ENCODE peak calls at places on chromosome 22, in five cellular contexts. One of them, this sample, is unnamed.

GRCh38 chr22:44723801-44724200 is 21.8 kb downstream of the PRR5 start:
- DNase-seq in activated T-helper 9 cell treated with anti-CD3 and anti-CD28 coated beads, Interleukin-2, amount 50 U/mL, for 16 hours: no peak
- DNase-seq in activated CD4-positive, alpha-beta T cell treated with anti-CD3 and anti-CD28 coated beads, Interleukin-2, amount 10 ng/mL, durations not matched to agents 7 days and 5 days: no peak
- DNase-seq in AG04450: no peak
- DNase-seq in GM23338: no peak
- DNase-seq in this sample: no peak

GRCh38 chr22:23183107-23183698 is 2.9 kb downstream of the BCR start:
- DNase-seq in GM23338: peak; percentile 96
- DNase-seq in AG04450: no peak
- DNase-seq in activated CD4-positive, alpha-beta T cell treated with anti-CD3 and anti-CD28 coated beads, Interleukin-2, amount 10 ng/mL, durations not matched to agents 7 days and 5 days: no peak
- DNase-seq in activated T-helper 9 cell treated with anti-CD3 and anti-CD28 coated beads, Interleukin-2, amount 50 U/mL, for 16 hours: no peak
- DNase-seq in this sample: peak; percentile 16

GRCh38 chr22:39528080-39528661 is 4.4 kb downstream of the RPS19BP1 start:
- DNase-seq in AG04450: no peak
- DNase-seq in activated CD4-positive, alpha-beta T cell treated with anti-CD3 and anti-CD28 coated beads, Interleukin-2, amount 10 ng/mL, durations not matched to agents 7 days and 5 days: no peak
- DNase-seq in activated T-helper 9 cell treated with anti-CD3 and anti-CD28 coated beads, Interleukin-2, amount 50 U/mL, for 16 hours: no peak
- DNase-seq in GM23338: no peak
- DNase-seq in this sample: no peak

GRCh38 chr22:39530136-39530535 is 2.4 kb downstream of the RPS19BP1 start:
- DNase-seq in activated CD4-positive, alpha-beta T cell treated with anti-CD3 and anti-CD28 coated beads, Interleukin-2, amount 10 ng/mL, durations not matched to agents 7 days and 5 days: no peak
- DNase-seq in AG04450: no peak
- DNase-seq in GM23338: no peak
- DNase-seq in activated T-helper 9 cell treated with anti-CD3 and anti-CD28 coated beads, Interleukin-2, amount 50 U/mL, for 16 hours: no peak
- DNase-seq in this sample: no peak

GRCh38 chr22:47209547-47210023 is 447.1 kb downstream of the TBC1D22A start:
- DNase-seq in activated CD4-positive, alpha-beta T cell treated with anti-CD3 and anti-CD28 coated beads, Interleukin-2, amount 10 ng/mL, durations not matched to agents 7 days and 5 days: no peak
- DNase-seq in AG04450: no peak
- DNase-seq in activated T-helper 9 cell treated with anti-CD3 and anti-CD28 coated beads, Interleukin-2, amount 50 U/mL, for 16 hours: no peak
- DNase-seq in GM23338: no peak
- DNase-seq in this sample: no peak

GRCh38 chr22:47918936-47919505 is 1156.6 kb downstream of the TBC1D22A start:
- DNase-seq in activated T-helper 9 cell treated with anti-CD3 and anti-CD28 coated beads, Interleukin-2, amount 50 U/mL, for 16 hours: no peak
- DNase-seq in AG04450: no peak
- DNase-seq in GM23338: no peak
- DNase-seq in activated CD4-positive, alpha-beta T cell treated with anti-CD3 and anti-CD28 coated beads, Interleukin-2, amount 10 ng/mL, durations not matched to agents 7 days and 5 days: no peak
- DNase-seq in this sample: peak; percentile 45

GRCh38 chr22:45227645-45228400 is 12.9 kb downstream of the KIAA0930 start:
- DNase-seq in activated CD4-positive, alpha-beta T cell treated with anti-CD3 and anti-CD28 coated beads, Interleukin-2, amount 10 ng/mL, durations not matched to agents 7 days and 5 days: no peak
- DNase-seq in AG04450: no peak
- DNase-seq in GM23338: no peak
- DNase-seq in activated T-helper 9 cell treated with anti-CD3 and anti-CD28 coated beads, Interleukin-2, amount 50 U/mL, for 16 hours: no peak
- DNase-seq in this sample: no peak

GRCh38 chr22:44186121-44186510 is 5.4 kb downstream of the PARVG start:
- DNase-seq in activated T-helper 9 cell treated with anti-CD3 and anti-CD28 coated beads, Interleukin-2, amount 50 U/mL, for 16 hours: no peak
- DNase-seq in AG04450: no peak
- DNase-seq in GM23338: no peak
- DNase-seq in activated CD4-positive, alpha-beta T cell treated with anti-CD3 and anti-CD28 coated beads, Interleukin-2, amount 10 ng/mL, durations not matched to agents 7 days and 5 days: no peak
- DNase-seq in this sample: no peak

GRCh38 chr22:36415415-36416168 is 27.8 kb upstream of the MYH9 start:
- DNase-seq in activated T-helper 9 cell treated with anti-CD3 and anti-CD28 coated beads, Interleukin-2, amount 50 U/mL, for 16 hours: no peak
- DNase-seq in AG04450: no peak
- DNase-seq in GM23338: peak; percentile 41
- DNase-seq in activated CD4-positive, alpha-beta T cell treated with anti-CD3 and anti-CD28 coated beads, Interleukin-2, amount 10 ng/mL, durations not matched to agents 7 days and 5 days: no peak
- DNase-seq in this sample: no peak

GRCh38 chr22:24695958-24696511 is 78.5 kb downstream of the PIWIL3 start:
- DNase-seq in AG04450: peak; percentile 8
- DNase-seq in activated T-helper 9 cell treated with anti-CD3 and anti-CD28 coated beads, Interleukin-2, amount 50 U/mL, for 16 hours: no peak
- DNase-seq in activated CD4-positive, alpha-beta T cell treated with anti-CD3 and anti-CD28 coated beads, Interleukin-2, amount 10 ng/mL, durations not matched to agents 7 days and 5 days: no peak
- DNase-seq in GM23338: peak; percentile 71
- DNase-seq in this sample: peak; percentile 81

GRCh38 chr22:47591709-47592108 is 829.3 kb downstream of the TBC1D22A start:
- DNase-seq in GM23338: no peak
- DNase-seq in activated T-helper 9 cell treated with anti-CD3 and anti-CD28 coated beads, Interleukin-2, amount 50 U/mL, for 16 hours: no peak
- DNase-seq in activated CD4-positive, alpha-beta T cell treated with anti-CD3 and anti-CD28 coated beads, Interleukin-2, amount 10 ng/mL, durations not matched to agents 7 days and 5 days: no peak
- DNase-seq in AG04450: no peak
- DNase-seq in this sample: no peak

GRCh38 chr22:41925783-41926460 is 684 bp downstream of the TNFRSF13C start:
- DNase-seq in AG04450: no peak
- DNase-seq in GM23338: peak; percentile 89
- DNase-seq in activated CD4-positive, alpha-beta T cell treated with anti-CD3 and anti-CD28 coated beads, Interleukin-2, amount 10 ng/mL, durations not matched to agents 7 days and 5 days: peak; percentile 75
- DNase-seq in activated T-helper 9 cell treated with anti-CD3 and anti-CD28 coated beads, Interleukin-2, amount 50 U/mL, for 16 hours: peak; percentile 74
- DNase-seq in this sample: no peak

GRCh38 chr22:29330753-29331152 is 15.3 kb upstream of the RASL10A start:
- DNase-seq in AG04450: no peak
- DNase-seq in GM23338: no peak
- DNase-seq in activated CD4-positive, alpha-beta T cell treated with anti-CD3 and anti-CD28 coated beads, Interleukin-2, amount 10 ng/mL, durations not matched to agents 7 days and 5 days: no peak
- DNase-seq in activated T-helper 9 cell treated with anti-CD3 and anti-CD28 coated beads, Interleukin-2, amount 50 U/mL, for 16 hours: no peak
- DNase-seq in this sample: no peak

GRCh38 chr22:19679476-19680099 is 34.7 kb upstream of the SEPTIN5 start:
- DNase-seq in GM23338: peak; percentile 78
- DNase-seq in activated CD4-positive, alpha-beta T cell treated with anti-CD3 and anti-CD28 coated beads, Interleukin-2, amount 10 ng/mL, durations not matched to agents 7 days and 5 days: peak; percentile 32
- DNase-seq in AG04450: no peak
- DNase-seq in activated T-helper 9 cell treated with anti-CD3 and anti-CD28 coated beads, Interleukin-2, amount 50 U/mL, for 16 hours: peak; percentile 33
- DNase-seq in this sample: peak; percentile 25

GRCh38 chr22:46079861-46080821 is 70.2 kb upstream of the PPARA start:
- DNase-seq in AG04450: no peak
- DNase-seq in activated CD4-positive, alpha-beta T cell treated with anti-CD3 and anti-CD28 coated beads, Interleukin-2, amount 10 ng/mL, durations not matched to agents 7 days and 5 days: no peak
- DNase-seq in activated T-helper 9 cell treated with anti-CD3 and anti-CD28 coated beads, Interleukin-2, amount 50 U/mL, for 16 hours: no peak
- DNase-seq in GM23338: no peak
- DNase-seq in this sample: no peak

GRCh38 chr22:41742918-41743317 is 43.6 kb downstream of the MEI1 start:
- DNase-seq in activated T-helper 9 cell treated with anti-CD3 and anti-CD28 coated beads, Interleukin-2, amount 50 U/mL, for 16 hours: no peak
- DNase-seq in AG04450: no peak
- DNase-seq in GM23338: peak; percentile 55
- DNase-seq in activated CD4-positive, alpha-beta T cell treated with anti-CD3 and anti-CD28 coated beads, Interleukin-2, amount 10 ng/mL, durations not matched to agents 7 days and 5 days: no peak
- DNase-seq in this sample: no peak

GRCh38 chr22:19597399-19597735 is 73.2 kb upstream of the CLDN5 start:
- DNase-seq in activated T-helper 9 cell treated with anti-CD3 and anti-CD28 coated beads, Interleukin-2, amount 50 U/mL, for 16 hours: no peak
- DNase-seq in GM23338: no peak
- DNase-seq in activated CD4-positive, alpha-beta T cell treated with anti-CD3 and anti-CD28 coated beads, Interleukin-2, amount 10 ng/mL, durations not matched to agents 7 days and 5 days: peak; percentile 77
- DNase-seq in AG04450: no peak
- DNase-seq in this sample: peak; percentile 17

GRCh38 chr22:46971141-46971775 is 208.8 kb downstream of the TBC1D22A start:
- DNase-seq in activated CD4-positive, alpha-beta T cell treated with anti-CD3 and anti-CD28 coated beads, Interleukin-2, amount 10 ng/mL, durations not matched to agents 7 days and 5 days: no peak
- DNase-seq in activated T-helper 9 cell treated with anti-CD3 and anti-CD28 coated beads, Interleukin-2, amount 50 U/mL, for 16 hours: no peak
- DNase-seq in AG04450: no peak
- DNase-seq in GM23338: no peak
- DNase-seq in this sample: no peak

GRCh38 chr22:17350292-17350691 is 19.0 kb upstream of the CECR2 start:
- DNase-seq in GM23338: no peak
- DNase-seq in AG04450: no peak
- DNase-seq in activated CD4-positive, alpha-beta T cell treated with anti-CD3 and anti-CD28 coated beads, Interleukin-2, amount 10 ng/mL, durations not matched to agents 7 days and 5 days: no peak
- DNase-seq in activated T-helper 9 cell treated with anti-CD3 and anti-CD28 coated beads, Interleukin-2, amount 50 U/mL, for 16 hours: no peak
- DNase-seq in this sample: no peak

GRCh38 chr22:48475661-48476345 is 1351.9 kb downstream of the BRD1 start:
- DNase-seq in AG04450: no peak
- DNase-seq in GM23338: no peak
- DNase-seq in activated CD4-positive, alpha-beta T cell treated with anti-CD3 and anti-CD28 coated beads, Interleukin-2, amount 10 ng/mL, durations not matched to agents 7 days and 5 days: no peak
- DNase-seq in activated T-helper 9 cell treated with anti-CD3 and anti-CD28 coated beads, Interleukin-2, amount 50 U/mL, for 16 hours: no peak
- DNase-seq in this sample: no peak

GRCh38 chr22:19438286-19438685 is 5.9 kb downstream of the MRPL40 start:
- DNase-seq in activated T-helper 9 cell treated with anti-CD3 and anti-CD28 coated beads, Interleukin-2, amount 50 U/mL, for 16 hours: no peak
- DNase-seq in activated CD4-positive, alpha-beta T cell treated with anti-CD3 and anti-CD28 coated beads, Interleukin-2, amount 10 ng/mL, durations not matched to agents 7 days and 5 days: no peak
- DNase-seq in GM23338: no peak
- DNase-seq in AG04450: no peak
- DNase-seq in this sample: no peak

GRCh38 chr22:25143161-25144076 is 56.2 kb upstream of the CRYBB3 start:
- DNase-seq in activated T-helper 9 cell treated with anti-CD3 and anti-CD28 coated beads, Interleukin-2, amount 50 U/mL, for 16 hours: no peak
- DNase-seq in GM23338: no peak
- DNase-seq in activated CD4-positive, alpha-beta T cell treated with anti-CD3 and anti-CD28 coated beads, Interleukin-2, amount 10 ng/mL, durations not matched to agents 7 days and 5 days: no peak
- DNase-seq in AG04450: no peak
- DNase-seq in this sample: no peak

GRCh38 chr22:17957683-17958082 is 66.7 kb downstream of the MICAL3 start:
- DNase-seq in AG04450: peak; percentile 55
- DNase-seq in activated T-helper 9 cell treated with anti-CD3 and anti-CD28 coated beads, Interleukin-2, amount 50 U/mL, for 16 hours: no peak
- DNase-seq in activated CD4-positive, alpha-beta T cell treated with anti-CD3 and anti-CD28 coated beads, Interleukin-2, amount 10 ng/mL, durations not matched to agents 7 days and 5 days: no peak
- DNase-seq in GM23338: no peak
- DNase-seq in this sample: no peak

GRCh38 chr22:23837911-23838685 is 708 bp downstream of the DERL3 start:
- DNase-seq in activated CD4-positive, alpha-beta T cell treated with anti-CD3 and anti-CD28 coated beads, Interleukin-2, amount 10 ng/mL, durations not matched to agents 7 days and 5 days: no peak
- DNase-seq in GM23338: peak; percentile 60
- DNase-seq in AG04450: no peak
- DNase-seq in activated T-helper 9 cell treated with anti-CD3 and anti-CD28 coated beads, Interleukin-2, amount 50 U/mL, for 16 hours: no peak
- DNase-seq in this sample: no peak

GRCh38 chr22:50186181-50186731 is 543 bp downstream of the TRABD start:
- DNase-seq in GM23338: no peak
- DNase-seq in activated T-helper 9 cell treated with anti-CD3 and anti-CD28 coated beads, Interleukin-2, amount 50 U/mL, for 16 hours: no peak
- DNase-seq in activated CD4-positive, alpha-beta T cell treated with anti-CD3 and anti-CD28 coated beads, Interleukin-2, amount 10 ng/mL, durations not matched to agents 7 days and 5 days: no peak
- DNase-seq in AG04450: no peak
- DNase-seq in this sample: peak; percentile 29

GRCh38 chr22:41762980-41763779 is 37.3 kb upstream of the CCDC134 start:
- DNase-seq in activated CD4-positive, alpha-beta T cell treated with anti-CD3 and anti-CD28 coated beads, Interleukin-2, amount 10 ng/mL, durations not matched to agents 7 days and 5 days: peak; percentile 12
- DNase-seq in activated T-helper 9 cell treated with anti-CD3 and anti-CD28 coated beads, Interleukin-2, amount 50 U/mL, for 16 hours: peak; percentile 20
- DNase-seq in GM23338: peak; percentile 94
- DNase-seq in AG04450: no peak
- DNase-seq in this sample: peak; percentile 39

GRCh38 chr22:29073618-29074275 is 912 bp downstream of the KREMEN1 start:
- DNase-seq in GM23338: peak; percentile 83
- DNase-seq in activated CD4-positive, alpha-beta T cell treated with anti-CD3 and anti-CD28 coated beads, Interleukin-2, amount 10 ng/mL, durations not matched to agents 7 days and 5 days: no peak
- DNase-seq in AG04450: no peak
- DNase-seq in activated T-helper 9 cell treated with anti-CD3 and anti-CD28 coated beads, Interleukin-2, amount 50 U/mL, for 16 hours: no peak
- DNase-seq in this sample: peak; percentile 50

GRCh38 chr22:34111210-34111824 is 191.0 kb upstream of the LARGE1 start:
- DNase-seq in GM23338: peak; percentile 80
- DNase-seq in AG04450: no peak
- DNase-seq in activated CD4-positive, alpha-beta T cell treated with anti-CD3 and anti-CD28 coated beads, Interleukin-2, amount 10 ng/mL, durations not matched to agents 7 days and 5 days: peak; percentile 13
- DNase-seq in activated T-helper 9 cell treated with anti-CD3 and anti-CD28 coated beads, Interleukin-2, amount 50 U/mL, for 16 hours: no peak
- DNase-seq in this sample: peak; percentile 10

GRCh38 chr22:22612516-22612915 is 31.9 kb upstream of the GGTLC2 start:
- DNase-seq in AG04450: no peak
- DNase-seq in activated T-helper 9 cell treated with anti-CD3 and anti-CD28 coated beads, Interleukin-2, amount 50 U/mL, for 16 hours: no peak
- DNase-seq in activated CD4-positive, alpha-beta T cell treated with anti-CD3 and anti-CD28 coated beads, Interleukin-2, amount 10 ng/mL, durations not matched to agents 7 days and 5 days: no peak
- DNase-seq in GM23338: no peak
- DNase-seq in this sample: no peak

GRCh38 chr22:36938028-36938425 is 24.6 kb downstream of the CSF2RB start:
- DNase-seq in activated T-helper 9 cell treated with anti-CD3 and anti-CD28 coated beads, Interleukin-2, amount 50 U/mL, for 16 hours: no peak
- DNase-seq in activated CD4-positive, alpha-beta T cell treated with anti-CD3 and anti-CD28 coated beads, Interleukin-2, amount 10 ng/mL, durations not matched to agents 7 days and 5 days: no peak
- DNase-seq in GM23338: no peak
- DNase-seq in AG04450: no peak
- DNase-seq in this sample: no peak

GRCh38 chr22:49328076-49328475 is 499.6 kb downstream of the BRD1 start:
- DNase-seq in activated CD4-positive, alpha-beta T cell treated with anti-CD3 and anti-CD28 coated beads, Interleukin-2, amount 10 ng/mL, durations not matched to agents 7 days and 5 days: no peak
- DNase-seq in activated T-helper 9 cell treated with anti-CD3 and anti-CD28 coated beads, Interleukin-2, amount 50 U/mL, for 16 hours: no peak
- DNase-seq in GM23338: no peak
- DNase-seq in AG04450: no peak
- DNase-seq in this sample: no peak

GRCh38 chr22:35410663-35411034 is 10.7 kb downstream of the MCM5 start:
- DNase-seq in GM23338: no peak
- DNase-seq in AG04450: no peak
- DNase-seq in activated T-helper 9 cell treated with anti-CD3 and anti-CD28 coated beads, Interleukin-2, amount 50 U/mL, for 16 hours: no peak
- DNase-seq in activated CD4-positive, alpha-beta T cell treated with anti-CD3 and anti-CD28 coated beads, Interleukin-2, amount 10 ng/mL, durations not matched to agents 7 days and 5 days: no peak
- DNase-seq in this sample: no peak

GRCh38 chr22:24553597-24554315 is 1.2 kb downstream of the GUCD1 start:
- DNase-seq in activated CD4-positive, alpha-beta T cell treated with anti-CD3 and anti-CD28 coated beads, Interleukin-2, amount 10 ng/mL, durations not matched to agents 7 days and 5 days: no peak
- DNase-seq in GM23338: no peak
- DNase-seq in activated T-helper 9 cell treated with anti-CD3 and anti-CD28 coated beads, Interleukin-2, amount 50 U/mL, for 16 hours: no peak
- DNase-seq in AG04450: no peak
- DNase-seq in this sample: no peak

GRCh38 chr22:45978275-45978713 is 1.3 kb upstream of the WNT7B start:
- DNase-seq in activated CD4-positive, alpha-beta T cell treated with anti-CD3 and anti-CD28 coated beads, Interleukin-2, amount 10 ng/mL, durations not matched to agents 7 days and 5 days: no peak
- DNase-seq in AG04450: no peak
- DNase-seq in GM23338: no peak
- DNase-seq in activated T-helper 9 cell treated with anti-CD3 and anti-CD28 coated beads, Interleukin-2, amount 50 U/mL, for 16 hours: no peak
- DNase-seq in this sample: no peak

GRCh38 chr22:23000657-23001439 is 69.5 kb upstream of the GNAZ start:
- DNase-seq in activated T-helper 9 cell treated with anti-CD3 and anti-CD28 coated beads, Interleukin-2, amount 50 U/mL, for 16 hours: no peak
- DNase-seq in activated CD4-positive, alpha-beta T cell treated with anti-CD3 and anti-CD28 coated beads, Interleukin-2, amount 10 ng/mL, durations not matched to agents 7 days and 5 days: no peak
- DNase-seq in AG04450: no peak
- DNase-seq in GM23338: no peak
- DNase-seq in this sample: no peak

GRCh38 chr22:25370322-25370721 is 150.9 kb downstream of the CRYBB2 start:
- DNase-seq in activated T-helper 9 cell treated with anti-CD3 and anti-CD28 coated beads, Interleukin-2, amount 50 U/mL, for 16 hours: no peak
- DNase-seq in AG04450: no peak
- DNase-seq in GM23338: peak; percentile 38
- DNase-seq in activated CD4-positive, alpha-beta T cell treated with anti-CD3 and anti-CD28 coated beads, Interleukin-2, amount 10 ng/mL, durations not matched to agents 7 days and 5 days: no peak
- DNase-seq in this sample: no peak

GRCh38 chr22:37525073-37525745 is 6.0 kb upstream of the CARD10 start:
- DNase-seq in activated CD4-positive, alpha-beta T cell treated with anti-CD3 and anti-CD28 coated beads, Interleukin-2, amount 10 ng/mL, durations not matched to agents 7 days and 5 days: no peak
- DNase-seq in activated T-helper 9 cell treated with anti-CD3 and anti-CD28 coated beads, Interleukin-2, amount 50 U/mL, for 16 hours: peak; percentile 24
- DNase-seq in AG04450: peak; percentile 52
- DNase-seq in GM23338: no peak
- DNase-seq in this sample: no peak

This sample was measured in DND-41.